ENCODE peak calls at places on chromosomes 13 and 19, in four cellular contexts. Z, H, T and Q are unnamed samples.

GRCh38 chr19:5031231-5032100 is 62.6 kb downstream of the KDM4B start:
- DNase-seq in T (peak), Z (peak), H (peak), Q (peak)

GRCh38 chr19:33429891-33430673 is 56.6 kb downstream of the CEBPG start:
- DNase-seq in Z (no peak), H (no peak), T (no peak), Q (peak)

GRCh38 chr19:821976-822773 is 420 bp upstream of the PLPPR3 start:
- DNase-seq in T (no peak), H (no peak), Z (peak), Q (peak)

GRCh38 chr13:96822900-96823299 is 171.4 kb downstream of the OXGR1 start:
- DNase-seq in H (no peak), T (no peak), Z (no peak), Q (no peak)

GRCh38 chr19:14004619-14005380 is 1.3 kb downstream of the RFX1 start:
- DNase-seq in H (peak), Z (no peak), T (peak), Q (no peak)

GRCh38 chr19:50261446-50261970 is 58.1 kb downstream of the MYH14 start:
- DNase-seq in T (no peak), Z (no peak), H (no peak), Q (no peak)

GRCh38 chr13:45047394-45048328 is 58.3 kb downstream of the GPALPP1 start:
- DNase-seq in Z (peak), T (peak), H (peak), Q (peak)

GRCh38 chr13:89267734-89268133 is 1596.6 kb downstream of the SLITRK5 start:
- DNase-seq in Z (no peak), T (no peak), H (no peak), Q (no peak)

GRCh38 chr13:76885203-76886004 is 801 bp downstream of the KCTD12 start:
- DNase-seq in H (peak), T (peak), Z (peak), Q (peak)

GRCh38 chr19:8887364-8887763 is 55.2 kb downstream of the MBD3L1 start:
- DNase-seq in T (no peak), H (no peak), Z (no peak), Q (no peak)

GRCh38 chr19:42653841-42654240 is 59.1 kb upstream of the CEACAM8 start:
- DNase-seq in Z (no peak), T (no peak), H (no peak), Q (no peak)

GRCh38 chr19:28019901-28020300 is 1193.0 kb downstream of the UQCRFS1 start:
- DNase-seq in H (no peak), Z (no peak), T (no peak), Q (no peak)

GRCh38 chr19:15779756-15780476 is 7.5 kb upstream of the OR10H5 start:
- DNase-seq in T (peak), H (peak), Z (no peak), Q (no peak)

GRCh38 chr13:23378009-23378632 is 55.4 kb downstream of the SACS start:
- DNase-seq in H (no peak), Z (no peak), T (no peak), Q (no peak)

GRCh38 chr19:46270521-46271256 is 26.2 kb upstream of the HIF3A start:
- DNase-seq in H (no peak), T (no peak), Z (no peak), Q (no peak)

GRCh38 chr19:36113895-36114762 is 546 bp downstream of the POLR2I start:
- DNase-seq in T (peak), Z (no peak), H (no peak), Q (no peak)

GRCh38 chr19:39474139-39474620 is 6.5 kb upstream of the TIMM50 start:
- DNase-seq in H (peak), T (peak), Z (peak), Q (peak)

GRCh38 chr13:48493851-48494250 is 39.0 kb downstream of the RCBTB2 start:
- DNase-seq in Z (no peak), T (no peak), H (no peak), Q (no peak)

GRCh38 chr19:34851277-34851804 is 75.4 kb upstream of the ZNF30 start:
- DNase-seq in Z (no peak), T (no peak), H (no peak), Q (no peak)

GRCh38 chr13:80550856-80551532 is 210.1 kb upstream of the SPRY2 start:
- DNase-seq in T (no peak), Z (no peak), H (no peak), Q (no peak)

GRCh38 chr13:31322025-31322424 is 122.2 kb downstream of the B3GLCT start:
- DNase-seq in Z (no peak), H (no peak), T (no peak), Q (no peak)

GRCh38 chr19:1825909-1826556 is 14.0 kb upstream of the ATP8B3 start:
- DNase-seq in H (peak), T (peak), Z (peak), Q (peak)

GRCh38 chr13:111883571-111884343 is 183.2 kb upstream of the SOX1 start:
- DNase-seq in T (no peak), H (no peak), Z (no peak), Q (no peak)

GRCh38 chr13:111879719-111880118 is 187.2 kb upstream of the SOX1 start:
- DNase-seq in H (no peak), T (no peak), Z (no peak), Q (no peak)

GRCh38 chr13:111882351-111882750 is 184.6 kb upstream of the SOX1 start:
- DNase-seq in H (no peak), T (no peak), Z (no peak), Q (no peak)

GRCh38 chr13:111880185-111880584 is 186.8 kb upstream of the SOX1 start:
- DNase-seq in T (peak), H (no peak), Z (no peak), Q (no peak)

DNA sequence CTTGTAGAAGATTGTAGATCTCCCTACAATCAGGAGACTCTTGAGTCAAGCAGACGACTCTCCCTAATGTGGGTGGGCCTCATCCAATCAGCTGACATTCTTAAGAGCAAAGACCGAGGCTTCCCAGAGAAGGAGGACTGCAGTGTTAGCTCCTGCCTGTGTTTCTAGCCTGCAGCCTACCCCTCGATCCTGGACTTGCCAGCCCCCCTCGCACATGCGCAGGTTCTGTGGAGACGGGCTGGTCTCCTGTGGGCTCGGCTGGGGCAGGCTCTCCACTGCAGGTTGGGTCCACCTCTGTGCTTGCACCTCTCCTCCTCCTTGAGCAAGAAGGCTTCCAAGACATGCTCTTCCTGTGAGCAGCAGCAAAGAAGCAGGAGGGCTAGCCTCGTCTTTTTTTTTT is 185.2 kb upstream of the SOX1 start:
- DNase-seq in Z (no peak), H (no peak), T (no peak), Q (no peak)
- TF ChIP-seq CTCF in Z (no peak), H (no peak), T (no peak), Q (no peak)

GRCh38 chr19:43766755-43767043 is 11.9 kb upstream of the SMG9 start:
- DNase-seq in Z (no peak), T (no peak), H (no peak), Q (no peak)
- TF ChIP-seq CTCF in Z (no peak), T (no peak), H (no peak), Q (peak)

GRCh38 chr13:46570273-46570672 is 17.3 kb downstream of the LRCH1 start:
- DNase-seq in T (no peak), H (no peak), Z (no peak), Q (no peak)

GRCh38 chr13:46571189-46571901 is 18.4 kb downstream of the LRCH1 start:
- DNase-seq in Z (no peak), T (no peak), H (no peak), Q (no peak)

GRCh38 chr13:46575321-46575721 is 22.4 kb downstream of the LRCH1 start:
- DNase-seq in T (no peak), Z (no peak), H (no peak), Q (no peak)

GRCh38 chr13:46571941-46572340 is 19.0 kb downstream of the LRCH1 start:
- DNase-seq in H (no peak), T (no peak), Z (no peak), Q (no peak)

GRCh38 chr13:46572758-46573384 is 19.9 kb downstream of the LRCH1 start:
- DNase-seq in Z (no peak), H (no peak), T (no peak), Q (no peak)
- TF ChIP-seq CTCF in Z (no peak), H (no peak), T (no peak), Q (no peak)

GRCh38 chr19:58572818-58573657 is at the start of gene MZF1:
- DNase-seq in Z (peak), T (peak), H (peak), Q (peak)
- TF ChIP-seq CTCF in Z (peak), T (no peak), H (no peak), Q (peak)

GRCh38 chr19:32189956-32190706 is 155.3 kb upstream of the ZNF507 start:
- DNase-seq in H (no peak), T (peak), Z (no peak), Q (no peak)

GRCh38 chr19:32191921-32192320 is 153.5 kb upstream of the ZNF507 start:
- DNase-seq in Z (no peak), H (no peak), T (peak), Q (no peak)

GRCh38 chr19:32186542-32187330 is 158.7 kb upstream of the ZNF507 start:
- DNase-seq in H (no peak), T (peak), Z (no peak), Q (peak)

DNA sequence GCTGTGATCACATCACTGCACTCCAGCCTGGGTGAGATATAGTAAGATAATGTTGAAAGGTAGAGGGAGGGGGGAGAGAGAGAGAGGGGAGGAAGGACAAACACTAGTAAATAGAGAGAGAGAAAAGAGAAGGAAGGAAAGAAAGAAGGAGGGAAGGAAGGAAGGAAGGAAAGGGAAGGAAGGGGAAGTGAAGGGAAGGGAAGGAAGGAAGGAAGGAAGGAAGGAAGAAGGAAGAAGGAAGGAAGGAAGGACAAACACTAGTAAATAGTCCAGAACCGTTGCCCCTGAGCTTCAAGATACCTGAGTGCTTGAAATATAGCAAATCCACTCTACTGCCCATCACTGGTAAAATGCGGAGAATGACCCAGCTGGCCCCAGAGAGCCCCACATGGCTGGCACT is 156.5 kb upstream of the ZNF507 start:
- DNase-seq in T (peak), Z (no peak), H (no peak), Q (no peak)
- TF ChIP-seq CTCF in T (no peak), Z (no peak), H (no peak), Q (no peak)

GRCh38 chr13:94115054-94115453 is 364.4 kb downstream of the DCT start:
- DNase-seq in T (no peak), Z (no peak), H (no peak), Q (no peak)
- TF ChIP-seq CTCF in T (no peak), Z (peak), H (no peak), Q (no peak)

DNA sequence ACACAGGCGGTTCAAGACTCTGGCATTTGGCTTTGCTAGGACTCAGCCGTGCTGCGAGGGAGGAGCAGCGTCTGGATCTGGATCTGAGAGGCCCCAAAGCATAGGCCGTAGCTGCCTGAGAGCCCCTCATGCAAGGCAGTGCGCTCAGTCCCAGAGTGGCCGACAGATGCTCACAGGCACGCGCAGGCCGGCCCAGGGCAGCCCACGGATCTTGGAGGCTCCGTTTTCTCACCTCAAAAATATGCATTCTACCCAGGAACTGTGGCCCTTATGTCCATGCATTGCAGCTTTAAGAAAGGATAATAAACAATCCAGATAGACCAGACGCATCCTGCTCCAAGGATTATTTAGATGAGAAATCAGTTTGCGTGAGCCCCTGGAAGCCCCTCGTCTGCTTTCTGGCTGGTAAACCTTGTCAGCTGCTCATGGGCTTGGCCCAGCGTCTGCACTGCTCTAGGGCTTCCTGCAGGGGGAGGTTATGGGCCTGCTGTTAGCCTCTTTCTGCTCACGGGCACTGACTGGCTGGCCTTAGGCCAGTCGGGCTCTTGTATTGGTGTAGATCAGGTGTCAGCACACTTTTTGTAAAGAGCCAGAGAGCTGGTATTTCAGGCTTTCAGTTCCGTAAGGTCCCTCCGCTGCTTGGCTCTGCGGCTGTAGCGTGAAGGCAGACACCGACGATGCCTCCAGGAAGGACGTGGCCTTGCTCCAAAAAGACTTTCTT is 24.2 kb downstream of the TEX29 start:
- DNase-seq in T (peak), Z (peak), H (no peak), Q (no peak)
- TF ChIP-seq CTCF in T (no peak), Z (no peak), H (peak), Q (peak)

GRCh38 chr19:41353466-41354342 is at the start of gene TGFB1:
- DNase-seq in Z (peak), H (peak), T (peak), Q (peak)
- TF ChIP-seq CTCF in Z (peak), H (peak), T (no peak), Q (peak)

DNA sequence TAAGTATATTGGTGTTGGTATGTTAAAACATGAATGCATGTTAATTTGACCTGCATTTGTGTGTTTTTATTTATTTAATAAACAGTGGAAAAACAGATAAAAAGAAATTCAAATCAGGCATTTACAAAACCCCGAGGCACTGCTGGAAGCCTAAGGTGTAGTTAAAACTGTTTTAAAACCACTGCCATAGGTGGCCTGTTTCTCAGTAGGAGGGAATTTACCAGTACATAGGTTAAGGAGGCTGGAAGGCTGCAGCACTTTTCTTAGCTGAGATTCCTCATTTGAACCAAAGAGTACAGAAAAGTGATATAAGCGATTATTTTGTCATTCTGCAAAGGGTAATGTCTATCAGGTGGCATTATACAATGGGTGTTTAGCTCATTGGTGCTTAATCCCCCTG is 99.6 kb downstream of the PAN3 start:
- DNase-seq in T (no peak), H (no peak), Z (no peak), Q (no peak)
- TF ChIP-seq CTCF in T (no peak), H (no peak), Z (no peak), Q (no peak)

GRCh38 chr19:18009412-18010066 is 1.6 kb downstream of the ARRDC2 start:
- DNase-seq in T (no peak), H (no peak), Z (no peak), Q (no peak)
- TF ChIP-seq CTCF in T (no peak), H (no peak), Z (no peak), Q (no peak)